ENCODE peak calls at places on chromosomes 3 and 15, in eight cellular contexts. One of them, this sample, is unnamed.

GRCh38 chr3:42706721-42707619 is 4.4 kb upstream of the HHATL start:
- DNase-seq in OCI-LY7: no peak
- DNase-seq in neural crest cell: no peak
- DNase-seq in dermis microvascular lymphatic vessel endothelial cell: no peak
- DNase-seq in A549: no peak
- DNase-seq in activated T-helper 1 cell treated with anti-CD3 and anti-CD28 coated beads, Interleukin-2, amount 50 U/mL, for 16 hours: no peak
- DNase-seq in WTC11: no peak
- DNase-seq in activated naive CD4-positive, alpha-beta T cell treated with anti-CD3 and anti-CD28 coated beads for 36 hours: no peak
- DNase-seq in this sample: no peak

GRCh38 chr15:77178421-77178820 is 107.5 kb upstream of the TSPAN3 start:
- DNase-seq in WTC11: no peak
- DNase-seq in OCI-LY7: no peak
- DNase-seq in dermis microvascular lymphatic vessel endothelial cell: no peak
- DNase-seq in activated T-helper 1 cell treated with anti-CD3 and anti-CD28 coated beads, Interleukin-2, amount 50 U/mL, for 16 hours: no peak
- DNase-seq in activated naive CD4-positive, alpha-beta T cell treated with anti-CD3 and anti-CD28 coated beads for 36 hours: no peak
- DNase-seq in A549: no peak
- DNase-seq in neural crest cell: no peak
- DNase-seq in this sample: no peak

GRCh38 chr3:24149032-24149431 is 203.9 kb downstream of the NR1D2 start:
- DNase-seq in dermis microvascular lymphatic vessel endothelial cell: no peak
- DNase-seq in activated T-helper 1 cell treated with anti-CD3 and anti-CD28 coated beads, Interleukin-2, amount 50 U/mL, for 16 hours: no peak
- DNase-seq in A549: peak; percentile 20
- DNase-seq in activated naive CD4-positive, alpha-beta T cell treated with anti-CD3 and anti-CD28 coated beads for 36 hours: no peak
- DNase-seq in WTC11: no peak
- DNase-seq in OCI-LY7: peak; percentile 11
- DNase-seq in neural crest cell: no peak
- DNase-seq in this sample: no peak

GRCh38 chr3:64687781-64688515 is at the start of gene ADAMTS9:
- DNase-seq in A549: peak; percentile 35
- DNase-seq in dermis microvascular lymphatic vessel endothelial cell: no peak
- DNase-seq in activated T-helper 1 cell treated with anti-CD3 and anti-CD28 coated beads, Interleukin-2, amount 50 U/mL, for 16 hours: no peak
- DNase-seq in OCI-LY7: no peak
- DNase-seq in WTC11: peak; percentile 77
- DNase-seq in activated naive CD4-positive, alpha-beta T cell treated with anti-CD3 and anti-CD28 coated beads for 36 hours: no peak
- DNase-seq in neural crest cell: peak; percentile 65
- DNase-seq in this sample: peak; percentile 84

GRCh38 chr3:99256788-99257187 is 355.3 kb upstream of the DCBLD2 start:
- DNase-seq in activated T-helper 1 cell treated with anti-CD3 and anti-CD28 coated beads, Interleukin-2, amount 50 U/mL, for 16 hours: no peak
- DNase-seq in OCI-LY7: no peak
- DNase-seq in WTC11: no peak
- DNase-seq in neural crest cell: no peak
- DNase-seq in activated naive CD4-positive, alpha-beta T cell treated with anti-CD3 and anti-CD28 coated beads for 36 hours: no peak
- DNase-seq in A549: no peak
- DNase-seq in dermis microvascular lymphatic vessel endothelial cell: peak; percentile 17
- DNase-seq in this sample: no peak

GRCh38 chr3:11371758-11372157 is 99.6 kb downstream of the ATG7 start:
- DNase-seq in OCI-LY7: no peak
- DNase-seq in neural crest cell: no peak
- DNase-seq in WTC11: no peak
- DNase-seq in activated naive CD4-positive, alpha-beta T cell treated with anti-CD3 and anti-CD28 coated beads for 36 hours: no peak
- DNase-seq in activated T-helper 1 cell treated with anti-CD3 and anti-CD28 coated beads, Interleukin-2, amount 50 U/mL, for 16 hours: no peak
- DNase-seq in dermis microvascular lymphatic vessel endothelial cell: no peak
- DNase-seq in A549: no peak
- DNase-seq in this sample: no peak

GRCh38 chr3:149968216-149968615 is 2.5 kb downstream of the PFN2 start:
- DNase-seq in A549: peak; percentile 13
- DNase-seq in WTC11: no peak
- DNase-seq in dermis microvascular lymphatic vessel endothelial cell: no peak
- DNase-seq in activated T-helper 1 cell treated with anti-CD3 and anti-CD28 coated beads, Interleukin-2, amount 50 U/mL, for 16 hours: no peak
- DNase-seq in OCI-LY7: no peak
- DNase-seq in activated naive CD4-positive, alpha-beta T cell treated with anti-CD3 and anti-CD28 coated beads for 36 hours: no peak
- DNase-seq in neural crest cell: no peak
- DNase-seq in this sample: peak; percentile 39

GRCh38 chr3:49158108-49158709 is 7.9 kb downstream of the CCDC71 start:
- DNase-seq in dermis microvascular lymphatic vessel endothelial cell: no peak
- DNase-seq in A549: peak; percentile 41
- DNase-seq in activated T-helper 1 cell treated with anti-CD3 and anti-CD28 coated beads, Interleukin-2, amount 50 U/mL, for 16 hours: peak; percentile 18
- DNase-seq in WTC11: peak; percentile 72
- DNase-seq in neural crest cell: peak; percentile 17
- DNase-seq in activated naive CD4-positive, alpha-beta T cell treated with anti-CD3 and anti-CD28 coated beads for 36 hours: peak; percentile 85
- DNase-seq in OCI-LY7: peak; percentile 72
- DNase-seq in this sample: peak; percentile 66

GRCh38 chr3:112500621-112501020 is 1.3 kb upstream of the BTLA start:
- DNase-seq in activated naive CD4-positive, alpha-beta T cell treated with anti-CD3 and anti-CD28 coated beads for 36 hours: no peak
- DNase-seq in activated T-helper 1 cell treated with anti-CD3 and anti-CD28 coated beads, Interleukin-2, amount 50 U/mL, for 16 hours: no peak
- DNase-seq in OCI-LY7: no peak
- DNase-seq in neural crest cell: no peak
- DNase-seq in A549: no peak
- DNase-seq in WTC11: no peak
- DNase-seq in dermis microvascular lymphatic vessel endothelial cell: no peak
- DNase-seq in this sample: no peak

This sample was measured in HAP-1.